ENCODE peak calls at places on chromosomes 13 and 19, in seven cellular contexts. F is prostate gland; Z is heart left ventricle; B is IMR-90; Y is aorta; R is tibial nerve; N is naive thymus-derived CD4-positive, alpha-beta T cell. T is an unnamed sample.

GRCh38 chr19:8161135-8161646 is 11.8 kb upstream of the FBN3 start:
- DNase-seq in F (no peak), Y (no peak), B (no peak), N (no peak), R (no peak), Z (no peak), T (peak; percentile 45)

GRCh38 chr13:43154083-43154739 is 130.8 kb downstream of the DNAJC15 start:
- DNase-seq in Z (no peak), Y (no peak), R (no peak), B (no peak), F (no peak), N (no peak), T (no peak)

GRCh38 chr19:2488942-2489731 is 13.2 kb downstream of the GADD45B start:
- DNase-seq in Z (peak; percentile 84), B (no peak), Y (peak; percentile 89), F (no peak), N (no peak), R (no peak), T (peak; percentile 87)

GRCh38 chr13:102839462-102839861 is 6.4 kb upstream of the ERCC5 start:
- DNase-seq in N (no peak), B (peak; percentile 25), R (no peak), Z (no peak), F (no peak), Y (no peak), T (no peak)

GRCh38 chr13:93079294-93079693 is 147.3 kb upstream of the GPC6 start:
- DNase-seq in F (no peak), Y (no peak), N (no peak), R (no peak), Z (no peak), B (peak; percentile 64), T (no peak)

GRCh38 chr13:94112227-94112626 is 367.3 kb downstream of the DCT start:
- DNase-seq in R (peak; percentile 18), N (no peak), Z (peak; percentile 24), Y (no peak), F (no peak), B (peak; percentile 98), T (no peak)

GRCh38 chr19:35302446-35302845 is 10.5 kb downstream of the MAG start:
- DNase-seq in Y (no peak), Z (no peak), N (no peak), F (no peak), R (no peak), B (no peak), T (no peak)

GRCh38 chr19:23273022-23273593 is 22.9 kb upstream of the ZNF724 start:
- DNase-seq in F (peak; percentile 25), R (no peak), Y (no peak), N (no peak), Z (no peak), B (no peak), T (no peak)

GRCh38 chr19:1045247-1045603 is 5.3 kb downstream of the ABCA7 start:
- DNase-seq in F (no peak), Z (no peak), R (no peak), B (no peak), N (peak; percentile 68), Y (no peak), T (peak; percentile 97)

GRCh38 chr19:57302020-57302465 is 18.2 kb upstream of the ZNF543 start:
- DNase-seq in F (no peak), R (no peak), Z (peak; percentile 25), B (peak; percentile 95), N (no peak), Y (no peak), T (no peak)

GRCh38 chr19:1446713-1447564 is 3.0 kb upstream of the APC2 start:
- DNase-seq in R (no peak), Y (no peak), N (no peak), F (no peak), Z (no peak), B (no peak), T (peak; percentile 90)

GRCh38 chr19:39970674-39971379 is at the start of gene PSMC4:
- DNase-seq in N (peak; percentile 98), R (peak; percentile 93), B (peak; percentile 99), F (peak; percentile 98), Z (peak; percentile 99), Y (peak; percentile 99), T (peak; percentile 96)

GRCh38 chr19:39968789-39969188 is 2.2 kb upstream of the PSMC4 start:
- DNase-seq in Y (no peak), R (no peak), Z (no peak), N (no peak), F (no peak), B (no peak), T (no peak)

GRCh38 chr19:39970424-39970673 is 616 bp upstream of the PSMC4 start:
- DNase-seq in N (no peak), Y (no peak), F (no peak), R (no peak), B (no peak), Z (no peak), T (no peak)

GRCh38 chr19:39969681-39970423 is 1.1 kb upstream of the PSMC4 start:
- DNase-seq in Z (no peak), N (no peak), F (no peak), Y (no peak), B (no peak), R (no peak), T (no peak)

GRCh38 chr19:39969266-39969665 is 1.7 kb upstream of the PSMC4 start:
- DNase-seq in N (no peak), B (peak; percentile 35), F (no peak), Y (no peak), Z (no peak), R (no peak), T (no peak)
- H3K4me3 ChIP-seq in N (peak overlapping the region; percentile 88), B (no peak overlapping the region), F (no peak overlapping the region), Y (no peak overlapping the region), Z (no peak overlapping the region), R (no peak overlapping the region), T (no peak overlapping the region)

GRCh38 chr13:99133848-99134247 is 66.8 kb upstream of the UBAC2 start:
- DNase-seq in Y (no peak), R (no peak), F (no peak), N (no peak), B (no peak), Z (no peak), T (no peak)
- H3K27me3 ChIP-seq in Y (no peaks in the 10 kb centered on the region), R (no peaks in the 10 kb centered on the region), F (no peaks in the 10 kb centered on the region), N (no peaks in the 10 kb centered on the region), B (peaks cover 36% of the 10 kb centered on the region), Z (no peaks in the 10 kb centered on the region), T (no peaks in the 10 kb centered on the region)

DNA sequence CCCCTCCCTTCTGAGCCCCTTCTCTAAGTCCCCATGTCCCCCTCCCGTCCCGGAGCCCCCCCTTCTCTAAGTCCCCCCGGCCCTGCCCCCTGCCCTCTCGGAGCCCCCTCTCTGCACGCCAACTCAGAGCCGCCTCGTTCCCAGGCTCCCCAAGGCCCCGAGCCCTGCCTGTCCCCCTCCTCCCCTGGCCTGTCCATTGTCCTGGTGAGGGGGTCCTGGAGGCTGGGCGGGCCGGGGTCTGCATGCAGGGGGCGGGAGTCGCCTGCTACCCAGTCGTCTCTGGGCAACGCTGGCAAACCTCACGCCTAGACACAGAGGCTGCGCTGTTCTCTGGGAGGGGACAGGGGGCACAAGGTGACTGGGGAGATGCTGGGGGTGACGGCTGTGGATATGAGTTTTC is 39.2 kb upstream of the SEMA6B start:
- DNase-seq in F (no peak), B (no peak), Z (no peak), N (no peak), Y (no peak), R (no peak), T (peak; percentile 81)
- H3K4me3 ChIP-seq in F (no peak overlapping the region), B (no peak overlapping the region), Z (no peak overlapping the region), N (no peak overlapping the region), Y (no peak overlapping the region), R (no peak overlapping the region), T (peak overlapping the region; percentile 63)

GRCh38 chr19:53897459-53897858 is 11.6 kb upstream of the CACNG7 start:
- DNase-seq in B (no peak), N (no peak), F (no peak), Y (no peak), R (no peak), Z (no peak), T (no peak)
- H3K27me3 ChIP-seq in B (peaks cover 17% of the 10 kb centered on the region), N (peaks cover 7% of the 10 kb centered on the region), F (peaks cover 3% of the 10 kb centered on the region), Y (no peaks in the 10 kb centered on the region), R (peaks cover 63% of the 10 kb centered on the region), Z (peaks cover 59% of the 10 kb centered on the region), T (peaks cover 10% of the 10 kb centered on the region)

DNA sequence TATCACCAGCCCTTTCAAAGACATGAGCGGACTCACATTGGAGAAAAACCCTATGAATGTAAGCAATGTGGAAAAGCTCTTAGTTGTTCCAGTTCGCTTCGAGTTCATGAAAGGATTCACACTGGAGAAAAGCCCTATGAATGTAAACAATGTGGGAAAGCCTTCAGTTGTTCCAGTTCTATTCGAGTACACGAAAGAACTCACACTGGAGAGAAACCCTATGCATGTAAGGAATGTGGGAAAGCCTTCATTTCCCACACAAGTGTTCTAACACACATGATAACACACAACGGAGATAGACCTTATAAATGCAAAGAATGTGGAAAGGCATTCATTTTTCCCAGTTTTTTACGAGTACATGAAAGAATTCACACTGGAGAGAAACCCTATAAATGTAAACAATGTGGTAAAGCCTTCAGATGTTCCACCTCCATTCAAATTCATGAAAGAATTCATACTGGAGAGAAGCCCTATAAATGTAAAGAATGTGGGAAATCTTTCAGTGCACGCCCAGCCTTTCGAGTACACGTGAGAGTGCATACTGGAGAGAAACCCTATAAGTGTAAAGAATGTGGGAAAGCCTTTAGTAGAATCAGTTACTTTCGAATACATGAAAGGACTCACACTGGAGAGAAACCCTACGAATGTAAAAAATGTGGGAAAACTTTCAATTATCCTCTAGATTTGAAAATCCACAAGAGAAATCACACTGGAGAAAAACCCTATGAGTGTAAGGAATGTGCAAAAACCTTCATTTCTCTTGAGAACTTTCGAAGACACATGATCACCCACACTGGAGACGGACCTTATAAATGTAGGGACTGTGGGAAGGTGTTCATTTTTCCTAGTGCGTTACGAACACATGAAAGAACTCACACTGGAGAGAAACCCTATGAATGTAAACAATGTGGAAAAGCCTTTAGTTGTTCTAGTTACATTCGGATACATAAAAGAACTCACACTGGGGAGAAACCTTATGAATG is 17.6 kb downstream of the ZNF791 start:
- DNase-seq in N (no peak), Z (no peak), F (no peak), B (peak; percentile 17), Y (no peak), R (no peak), T (no peak)
- H3K4me3 ChIP-seq in N (no peak overlapping the region), Z (no peak overlapping the region), F (no peak overlapping the region), B (no peak overlapping the region), Y (no peak overlapping the region), R (no peak overlapping the region), T (no peak overlapping the region)

GRCh38 chr13:86161257-86161656 is 362.0 kb upstream of the SLITRK6 start:
- DNase-seq in Y (no peak), N (no peak), F (no peak), R (no peak), Z (no peak), B (no peak), T (no peak)
- H3K27me3 ChIP-seq in Y (no peaks in the 10 kb centered on the region), N (no peaks in the 10 kb centered on the region), F (no peaks in the 10 kb centered on the region), R (no peaks in the 10 kb centered on the region), Z (no peaks in the 10 kb centered on the region), B (no peaks in the 10 kb centered on the region), T (no peaks in the 10 kb centered on the region)